ENCODE peak calls at places on chromosomes 16 and 17, in five cellular contexts. Z is thoracic aorta, A is WTC11, Y is HFFc6, J is Caco-2. Q is an unnamed sample.

GRCh38 chr16:67666538-67667433 is at the start of the genes C16orf86 and ENKD1:
- DNase-seq in Y (peak), Z (no peak), J (peak), A (peak), Q (peak)

GRCh38 chr16:19389246-19389645 is 28.4 kb upstream of the TMC5 start:
- DNase-seq in J (peak), Z (no peak), Y (peak), A (peak), Q (peak)

GRCh38 chr17:62043140-62043539 is 21.9 kb downstream of the MED13 start:
- DNase-seq in A (no peak), Z (no peak), Y (no peak), J (no peak), Q (no peak)

GRCh38 chr17:59840908-59841666 is 51.7 kb downstream of the TUBD1 start:
- DNase-seq in J (no peak), Y (no peak), A (no peak), Z (no peak), Q (no peak)

GRCh38 chr16:48188449-48189102 is 32.8 kb upstream of the ABCC12 start:
- DNase-seq in A (no peak), Z (no peak), J (no peak), Y (no peak), Q (no peak)

GRCh38 chr17:73286863-73287296 is 24.9 kb downstream of the CDC42EP4 start:
- DNase-seq in A (no peak), Z (no peak), J (no peak), Y (no peak), Q (no peak)

GRCh38 chr16:8887952-8888560 is 5.9 kb downstream of the LITAFD start:
- DNase-seq in Y (peak), J (no peak), A (no peak), Z (no peak), Q (no peak)

GRCh38 chr17:9905902-9906301 is 831 bp upstream of the RCVRN start:
- DNase-seq in A (peak), Y (peak), J (peak), Z (no peak), Q (peak)

GRCh38 chr16:84088695-84089395 is 27.9 kb downstream of the MBTPS1 start:
- DNase-seq in A (no peak), Z (no peak), Y (no peak), J (peak), Q (no peak)

GRCh38 chr17:4721203-4722135 is 9.8 kb upstream of the MED11 start:
- DNase-seq in Z (no peak), Y (no peak), A (no peak), J (peak), Q (no peak)

GRCh38 chr17:64001763-64002529 is 3.8 kb downstream of the PRR29 start:
- DNase-seq in A (no peak), Y (no peak), J (no peak), Z (no peak), Q (no peak)

GRCh38 chr17:48613862-48614694 is 1.0 kb downstream of the HOXB8 start:
- DNase-seq in J (no peak), A (no peak), Z (no peak), Y (no peak), Q (no peak)

GRCh38 chr16:88519240-88519639 is 51.0 kb upstream of the ZC3H18 start:
- DNase-seq in J (no peak), Z (no peak), A (no peak), Y (no peak), Q (no peak)

GRCh38 chr16:53071748-53072301 is 17.0 kb downstream of the CHD9 start:
- DNase-seq in J (no peak), Z (no peak), Y (no peak), A (no peak), Q (no peak)

GRCh38 chr17:46874906-46875305 is 23.5 kb downstream of the WNT9B start:
- DNase-seq in A (no peak), J (no peak), Y (no peak), Z (no peak), Q (no peak)

GRCh38 chr17:40362696-40363479 is 1.6 kb downstream of the GJD3 start:
- DNase-seq in A (peak), J (peak), Y (peak), Z (no peak), Q (peak)

GRCh38 chr16:49952386-49952785 is 72.6 kb upstream of the CNEP1R1 start:
- DNase-seq in J (no peak), Z (no peak), A (no peak), Y (peak), Q (no peak)

GRCh38 chr16:77843412-77843811 is 55.0 kb downstream of the VAT1L start:
- DNase-seq in A (no peak), Y (no peak), Z (no peak), J (no peak), Q (no peak)

GRCh38 chr16:28967156-28967555 is 7.4 kb upstream of the SPNS1 start:
- DNase-seq in A (no peak), J (no peak), Y (no peak), Z (no peak), Q (no peak)

GRCh38 chr16:4496305-4496704 is 20.1 kb downstream of the HMOX2 start:
- DNase-seq in Y (peak), A (no peak), J (no peak), Z (no peak), Q (no peak)

GRCh38 chr16:53061256-53061655 is 6.5 kb downstream of the CHD9 start:
- DNase-seq in Z (no peak), Y (no peak), A (no peak), J (no peak), Q (no peak)

GRCh38 chr17:69335018-69335417 is 8.1 kb upstream of the ABCA5 start:
- DNase-seq in J (peak), A (no peak), Z (no peak), Y (peak), Q (no peak)

GRCh38 chr17:76726231-76726765 is at the start of gene JMJD6:
- DNase-seq in Z (peak), Y (peak), A (peak), J (peak), Q (peak)

GRCh38 chr16:25108054-25108453 is 3.5 kb upstream of the LCMT1 start:
- DNase-seq in Z (no peak), A (peak), Y (no peak), J (peak), Q (no peak)

GRCh38 chr17:64007838-64008282 is 9.7 kb downstream of the PRR29 start:
- DNase-seq in Y (no peak), J (no peak), Z (no peak), A (no peak), Q (no peak)

GRCh38 chr16:72202014-72202413 is 30.1 kb upstream of the PMFBP1 start:
- DNase-seq in Y (no peak), Z (no peak), A (no peak), J (no peak), Q (no peak)

GRCh38 chr16:30534368-30535105 is at the start of gene ZNF747:
- DNase-seq in J (peak), Z (peak), A (peak), Y (peak), Q (peak)

GRCh38 chr16:84508502-84508901 is 4.0 kb upstream of the MEAK7 start:
- DNase-seq in Z (no peak), A (no peak), Y (no peak), J (no peak), Q (no peak)

GRCh38 chr17:48261297-48261880 is 153.8 kb downstream of the SNX11 start:
- DNase-seq in Z (no peak), A (peak), J (peak), Y (peak), Q (no peak)

GRCh38 chr17:70110443-70110880 is 35.4 kb downstream of the KCNJ16 start:
- DNase-seq in Y (no peak), A (no peak), Z (no peak), J (no peak), Q (no peak)

GRCh38 chr17:2723997-2724782 is 12.6 kb upstream of the CLUH start:
- DNase-seq in Y (no peak), A (peak), Z (no peak), J (peak), Q (no peak)

GRCh38 chr17:2722611-2723010 is 11.0 kb upstream of the CLUH start:
- DNase-seq in A (no peak), Y (no peak), Z (no peak), J (no peak), Q (no peak)

GRCh38 chr17:2721603-2722002 is 10.0 kb upstream of the CLUH start:
- DNase-seq in A (no peak), Y (no peak), Z (no peak), J (no peak), Q (no peak)

GRCh38 chr17:2723505-2723996 is 12.0 kb upstream of the CLUH start:
- DNase-seq in J (peak), Z (no peak), A (peak), Y (no peak), Q (no peak)

DNA sequence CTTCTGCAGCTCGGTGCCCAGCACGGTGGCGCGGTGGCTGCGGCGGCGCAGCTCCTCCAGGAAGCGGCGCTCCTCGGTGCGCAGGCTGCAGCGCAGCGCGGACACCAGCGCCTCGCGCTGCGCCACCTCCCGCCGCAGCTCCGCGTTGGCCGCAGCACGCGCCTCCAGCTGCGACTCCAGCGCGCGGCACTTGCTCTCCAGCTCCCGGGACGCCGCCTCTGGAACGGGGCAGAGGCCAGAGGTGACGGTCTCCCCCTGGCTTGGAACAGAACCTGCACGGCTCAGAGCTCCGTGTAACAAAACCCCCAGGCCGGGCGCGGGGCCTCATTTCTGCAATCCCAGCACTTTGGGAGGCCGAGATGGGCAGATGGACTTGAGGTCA is 13.2 kb upstream of the CLUH start:
- DNase-seq in A (peak), Z (no peak), J (peak), Y (no peak), Q (no peak)
- TF ChIP-seq CTCF in A (no peak), Z (no peak), J (no peak), Y (no peak), Q (peak)

GRCh38 chr17:8413321-8413720 is 15.7 kb upstream of the RNF222 start:
- DNase-seq in J (no peak), A (no peak), Z (no peak), Y (no peak), Q (no peak)

GRCh38 chr17:8408371-8408770 is 10.7 kb upstream of the RNF222 start:
- DNase-seq in Y (no peak), A (peak), J (no peak), Z (no peak), Q (no peak)

GRCh38 chr17:8410882-8411238 is 13.2 kb upstream of the RNF222 start:
- DNase-seq in Z (no peak), A (no peak), Y (no peak), J (no peak), Q (no peak)

GRCh38 chr17:8412089-8412488 is 14.5 kb upstream of the RNF222 start:
- DNase-seq in Z (no peak), J (no peak), A (no peak), Y (no peak), Q (no peak)

DNA sequence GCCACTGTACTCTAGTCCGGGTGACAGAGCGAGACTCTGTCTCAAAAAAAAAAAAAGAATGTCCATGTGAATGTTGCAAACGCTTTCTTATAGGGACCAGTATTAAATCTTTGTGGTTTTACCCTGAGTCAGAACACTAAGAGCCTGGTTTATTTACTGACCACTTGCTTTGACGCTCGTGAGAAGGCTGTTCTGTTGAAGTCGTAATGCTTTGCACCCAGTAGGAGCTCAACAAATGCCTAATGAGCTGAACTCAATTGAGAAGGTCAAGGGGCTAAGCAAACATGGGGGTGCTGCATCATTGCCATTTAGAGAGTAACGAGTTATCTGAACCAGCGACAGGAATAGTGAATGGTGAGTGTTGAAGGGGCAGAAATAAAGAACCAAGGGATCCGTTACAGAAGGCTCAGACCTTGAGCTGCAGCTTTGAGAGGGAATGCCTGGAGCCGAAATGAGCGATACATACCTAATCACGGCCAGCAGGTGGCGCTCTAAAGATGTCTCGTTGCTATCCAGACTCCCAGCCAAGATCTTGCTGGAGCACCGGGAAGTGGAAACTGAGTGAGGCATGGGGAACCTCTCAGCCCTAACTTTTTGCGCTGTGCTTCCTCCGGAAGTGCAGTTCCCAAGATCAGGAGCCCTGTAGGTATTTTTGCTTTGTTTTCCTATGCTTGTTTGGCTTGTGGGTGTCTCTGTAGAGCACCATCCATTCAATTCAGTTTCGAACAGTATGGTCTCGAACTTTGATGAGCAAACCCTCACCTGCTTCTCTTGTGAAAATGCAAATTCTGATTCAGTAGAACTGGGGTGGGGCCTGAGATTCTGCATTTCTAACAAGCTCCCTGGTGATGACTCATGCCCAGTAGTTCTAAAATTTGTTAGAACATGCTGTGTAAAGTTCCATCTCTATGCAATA is 12.6 kb upstream of the RNF222 start:
- DNase-seq in J (peak), Y (peak), Z (peak), A (peak), Q (peak)
- TF ChIP-seq CTCF in J (peak), Y (peak), Z (peak), A (peak), Q (peak)

GRCh38 chr17:66287911-66288310 is 14.5 kb upstream of the PRKCA start:
- DNase-seq in Y (no peak), A (no peak), Z (no peak), J (no peak), Q (no peak)

GRCh38 chr17:66292351-66292750 is 10.1 kb upstream of the PRKCA start:
- DNase-seq in J (no peak), Z (no peak), Y (no peak), A (no peak), Q (no peak)

GRCh38 chr17:66285149-66285548 is 17.3 kb upstream of the PRKCA start:
- DNase-seq in J (no peak), A (no peak), Y (no peak), Z (no peak), Q (no peak)

DNA sequence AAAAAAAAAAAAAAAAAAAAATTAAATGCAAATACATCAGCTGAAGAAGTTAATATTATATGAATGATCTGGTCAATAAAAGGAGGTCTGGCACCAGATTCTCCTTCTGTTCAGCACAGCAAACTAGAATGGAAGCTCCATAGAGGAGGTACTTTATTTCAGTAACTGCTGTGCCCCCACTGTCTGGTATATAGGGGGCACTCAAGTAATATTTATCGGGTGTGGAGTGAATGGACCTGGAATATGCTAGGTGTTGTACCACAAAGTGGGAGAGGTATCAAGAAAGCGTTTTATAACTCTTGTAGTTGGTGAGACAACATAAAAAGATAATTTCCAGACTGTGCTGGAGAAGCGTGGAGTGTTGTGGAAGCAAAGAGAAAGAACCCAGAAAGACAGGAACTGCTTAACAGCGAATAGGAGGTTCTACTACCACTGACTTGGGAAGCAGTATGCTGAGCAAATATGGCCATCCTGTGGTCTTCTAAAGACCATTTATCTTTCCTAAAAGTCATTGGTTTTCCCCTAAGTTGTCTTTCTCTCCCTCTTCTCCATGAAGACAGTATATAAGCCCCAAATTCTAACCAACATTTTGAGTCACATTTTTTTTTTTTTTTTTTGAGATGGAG is 12.2 kb upstream of the PRKCA start:
- DNase-seq in A (no peak), Z (no peak), J (peak), Y (no peak), Q (no peak)
- TF ChIP-seq CTCF in A (no peak), Z (no peak), J (no peak), Y (peak), Q (peak)

GRCh38 chr16:66273644-66274334 is 92.7 kb upstream of the CDH5 start:
- DNase-seq in Z (no peak), Y (peak), J (peak), A (peak), Q (no peak)
- TF ChIP-seq CTCF in Z (no peak), Y (no peak), J (peak), A (no peak), Q (no peak)

DNA sequence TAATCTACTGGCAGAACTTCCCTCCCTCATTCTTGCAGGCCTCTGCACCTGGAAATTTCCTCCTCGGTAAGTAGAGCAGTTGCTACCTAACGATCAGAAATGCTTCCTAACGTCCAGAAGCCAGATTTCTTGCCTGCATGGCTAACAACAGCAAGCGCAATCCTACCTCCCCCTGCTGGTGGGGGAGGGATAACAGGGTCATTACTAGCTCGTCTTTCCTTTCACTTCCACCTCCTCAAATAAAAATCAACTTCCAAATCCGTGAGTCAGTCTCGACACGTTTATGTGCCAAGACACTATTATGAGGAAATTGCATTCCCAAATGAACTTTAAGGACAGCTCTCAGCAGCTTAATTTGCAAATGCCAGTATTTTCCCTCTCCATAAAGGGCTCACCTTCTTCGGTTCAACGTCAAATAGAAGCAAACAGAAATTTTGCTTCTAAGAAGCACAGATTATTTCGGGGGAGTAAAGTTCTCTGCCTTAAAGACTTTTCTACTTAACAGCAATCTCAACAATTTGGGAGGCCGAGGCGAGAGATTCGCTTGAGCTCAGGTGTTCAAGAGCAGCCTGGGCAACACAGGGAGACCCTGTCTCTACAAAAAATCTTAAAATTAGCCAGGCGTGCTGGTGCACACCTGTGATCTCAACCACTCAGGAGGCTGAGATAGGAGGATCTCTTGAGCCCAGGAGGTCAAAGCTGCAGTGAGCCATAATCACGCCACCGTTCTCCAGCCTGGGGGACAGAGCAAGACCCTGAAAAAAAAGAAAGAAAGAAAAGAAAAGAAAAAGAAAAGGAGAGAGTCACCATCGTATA is 188.6 kb upstream of the PSMD7 start:
- DNase-seq in A (peak), Y (no peak), J (peak), Z (no peak), Q (peak)
- TF ChIP-seq CTCF in A (peak), Y (peak), J (peak), Z (peak), Q (peak)

DNA sequence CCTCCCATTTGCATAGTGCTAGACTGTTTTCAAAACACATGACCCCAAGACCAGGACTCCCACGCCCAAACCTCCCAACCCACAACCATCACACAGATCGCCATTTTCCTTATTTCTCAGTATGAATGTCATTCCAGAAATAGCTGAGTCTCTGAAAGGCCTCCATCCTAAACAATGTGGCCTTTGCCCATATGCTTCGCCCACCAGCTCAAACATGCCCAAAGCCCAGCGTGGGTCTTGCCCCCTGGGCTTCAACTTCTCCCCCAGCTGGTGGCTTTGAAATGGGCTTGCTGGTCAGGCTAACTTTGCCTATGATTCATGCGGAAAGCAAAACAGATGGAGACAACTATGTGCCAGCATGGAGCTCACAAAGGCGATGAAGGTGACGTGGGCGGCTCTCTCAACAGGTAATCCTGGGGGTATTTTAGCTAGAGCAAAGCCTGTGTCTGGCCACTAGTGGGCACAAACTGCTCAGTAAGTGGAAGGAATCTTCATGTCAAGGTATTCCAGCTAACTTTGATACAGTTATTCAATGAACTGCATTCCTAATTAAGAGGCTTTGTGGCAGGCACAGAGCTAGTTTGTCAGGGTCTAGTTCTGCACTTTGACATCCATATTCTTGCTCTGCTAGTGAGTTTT is 17.1 kb downstream of the PMP22 start:
- DNase-seq in Y (no peak), J (no peak), Z (no peak), A (peak), Q (no peak)
- TF ChIP-seq CTCF in Y (peak), J (peak), Z (no peak), A (no peak), Q (peak)

GRCh38 chr16:1047801-1048200 is 24.7 kb upstream of the SSTR5 start:
- DNase-seq in J (no peak), A (no peak), Z (no peak), Y (no peak), Q (no peak)
- TF ChIP-seq CTCF in J (no peak), A (no peak), Z (no peak), Y (no peak), Q (no peak)